ENCODE peak calls at places on chromosomes 5 and 9, in eight cellular contexts. One of them, this sample, is unnamed.

GRCh38 chr5:37637165-37637845 is 202.5 kb downstream of the GDNF start:
- DNase-seq in endothelial cell: no peak
- DNase-seq in kidney glomerular epithelial cell: no peak
- DNase-seq in GM10248: no peak
- DNase-seq in NCI-H2029: no peak
- DNase-seq in activated naive CD4-positive, alpha-beta T cell: no peak
- DNase-seq in HEK293T: no peak
- DNase-seq in HuH-7: no peak
- DNase-seq in this sample: no peak

GRCh38 chr9:12884736-12885395 is 110.0 kb downstream of the LURAP1L start:
- DNase-seq in endothelial cell: no peak
- DNase-seq in kidney glomerular epithelial cell: peak; percentile 86
- DNase-seq in GM10248: no peak
- DNase-seq in NCI-H2029: no peak
- DNase-seq in activated naive CD4-positive, alpha-beta T cell: no peak
- DNase-seq in HEK293T: peak; percentile 10
- DNase-seq in HuH-7: no peak
- DNase-seq in this sample: no peak

GRCh38 chr9:132942541-132943182 is 1.8 kb downstream of the TSC1 start:
- DNase-seq in endothelial cell: no peak
- DNase-seq in kidney glomerular epithelial cell: no peak
- DNase-seq in GM10248: no peak
- DNase-seq in NCI-H2029: no peak
- DNase-seq in activated naive CD4-positive, alpha-beta T cell: no peak
- DNase-seq in HEK293T: no peak
- DNase-seq in HuH-7: no peak
- DNase-seq in this sample: no peak

GRCh38 chr5:150162142-150162513 is 4.5 kb upstream of the CDX1 start:
- DNase-seq in endothelial cell: no peak
- DNase-seq in kidney glomerular epithelial cell: no peak
- DNase-seq in GM10248: no peak
- DNase-seq in NCI-H2029: no peak
- DNase-seq in activated naive CD4-positive, alpha-beta T cell: no peak
- DNase-seq in HEK293T: peak; percentile 27
- DNase-seq in HuH-7: peak; percentile 84
- DNase-seq in this sample: peak; percentile 65

GRCh38 chr9:121744687-121745395 is 93.4 kb downstream of the DAB2IP start:
- DNase-seq in endothelial cell: no peak
- DNase-seq in kidney glomerular epithelial cell: peak; percentile 35
- DNase-seq in GM10248: no peak
- DNase-seq in NCI-H2029: no peak
- DNase-seq in activated naive CD4-positive, alpha-beta T cell: no peak
- DNase-seq in HEK293T: no peak
- DNase-seq in HuH-7: no peak
- DNase-seq in this sample: no peak

GRCh38 chr5:180821538-180821937 is 18.9 kb upstream of the MGAT1 start:
- DNase-seq in endothelial cell: no peak
- DNase-seq in kidney glomerular epithelial cell: no peak
- DNase-seq in GM10248: no peak
- DNase-seq in NCI-H2029: no peak
- DNase-seq in activated naive CD4-positive, alpha-beta T cell: no peak
- DNase-seq in HEK293T: no peak
- DNase-seq in HuH-7: no peak
- DNase-seq in this sample: no peak

GRCh38 chr5:4081466-4081865 is 485.8 kb downstream of the IRX1 start:
- DNase-seq in endothelial cell: no peak
- DNase-seq in kidney glomerular epithelial cell: no peak
- DNase-seq in GM10248: no peak
- DNase-seq in NCI-H2029: no peak
- DNase-seq in activated naive CD4-positive, alpha-beta T cell: no peak
- DNase-seq in HEK293T: no peak
- DNase-seq in HuH-7: no peak
- DNase-seq in this sample: no peak

GRCh38 chr5:119078870-119079269 is 8.0 kb downstream of the DMXL1 start:
- DNase-seq in endothelial cell: no peak
- DNase-seq in kidney glomerular epithelial cell: no peak
- DNase-seq in GM10248: no peak
- DNase-seq in NCI-H2029: no peak
- DNase-seq in activated naive CD4-positive, alpha-beta T cell: no peak
- DNase-seq in HEK293T: no peak
- DNase-seq in HuH-7: no peak
- DNase-seq in this sample: no peak

GRCh38 chr9:101764455-101764854 is 26.0 kb upstream of the GRIN3A start:
- DNase-seq in endothelial cell: no peak
- DNase-seq in kidney glomerular epithelial cell: no peak
- DNase-seq in GM10248: no peak
- DNase-seq in NCI-H2029: no peak
- DNase-seq in activated naive CD4-positive, alpha-beta T cell: no peak
- DNase-seq in HEK293T: no peak
- DNase-seq in HuH-7: no peak
- DNase-seq in this sample: no peak

GRCh38 chr9:27176971-27177370 is 67.9 kb downstream of the TEK start:
- DNase-seq in endothelial cell: no peak
- DNase-seq in kidney glomerular epithelial cell: no peak
- DNase-seq in GM10248: no peak
- DNase-seq in NCI-H2029: peak; percentile 53
- DNase-seq in activated naive CD4-positive, alpha-beta T cell: no peak
- DNase-seq in HEK293T: no peak
- DNase-seq in HuH-7: no peak
- DNase-seq in this sample: no peak

GRCh38 chr5:89213584-89213983 is 330.6 kb upstream of the MEF2C start:
- DNase-seq in endothelial cell: no peak
- DNase-seq in kidney glomerular epithelial cell: peak; percentile 45
- DNase-seq in GM10248: no peak
- DNase-seq in NCI-H2029: peak; percentile 5
- DNase-seq in activated naive CD4-positive, alpha-beta T cell: no peak
- DNase-seq in HEK293T: no peak
- DNase-seq in HuH-7: no peak
- DNase-seq in this sample: no peak

GRCh38 chr5:136639616-136640015 is 274.3 kb upstream of the TRPC7 start:
- DNase-seq in endothelial cell: no peak
- DNase-seq in kidney glomerular epithelial cell: no peak
- DNase-seq in GM10248: no peak
- DNase-seq in NCI-H2029: no peak
- DNase-seq in activated naive CD4-positive, alpha-beta T cell: no peak
- DNase-seq in HEK293T: no peak
- DNase-seq in HuH-7: no peak
- DNase-seq in this sample: no peak

GRCh38 chr9:129665008-129665771 is at the start of gene PRRX2:
- DNase-seq in endothelial cell: peak; percentile 51
- DNase-seq in kidney glomerular epithelial cell: no peak
- DNase-seq in GM10248: no peak
- DNase-seq in NCI-H2029: no peak
- DNase-seq in activated naive CD4-positive, alpha-beta T cell: no peak
- DNase-seq in HEK293T: no peak
- DNase-seq in HuH-7: peak; percentile 66
- DNase-seq in this sample: no peak

GRCh38 chr9:78778314-78778713 is 481.4 kb downstream of the PSAT1 start:
- DNase-seq in endothelial cell: no peak
- DNase-seq in kidney glomerular epithelial cell: no peak
- DNase-seq in GM10248: no peak
- DNase-seq in NCI-H2029: no peak
- DNase-seq in activated naive CD4-positive, alpha-beta T cell: no peak
- DNase-seq in HEK293T: no peak
- DNase-seq in HuH-7: no peak
- DNase-seq in this sample: no peak

GRCh38 chr9:70398145-70398556 is 16.3 kb downstream of the KLF9 start:
- DNase-seq in endothelial cell: no peak
- DNase-seq in kidney glomerular epithelial cell: no peak
- DNase-seq in GM10248: peak; percentile 53
- DNase-seq in NCI-H2029: no peak
- DNase-seq in activated naive CD4-positive, alpha-beta T cell: no peak
- DNase-seq in HEK293T: no peak
- DNase-seq in HuH-7: no peak
- DNase-seq in this sample: no peak

GRCh38 chr5:6721442-6721841 is 8.2 kb downstream of the TENT4A start:
- DNase-seq in endothelial cell: no peak
- DNase-seq in kidney glomerular epithelial cell: no peak
- DNase-seq in GM10248: no peak
- DNase-seq in NCI-H2029: no peak
- DNase-seq in activated naive CD4-positive, alpha-beta T cell: no peak
- DNase-seq in HEK293T: no peak
- DNase-seq in HuH-7: no peak
- DNase-seq in this sample: no peak

GRCh38 chr5:55603947-55604346 is 69.2 kb upstream of the PLPP1 start:
- DNase-seq in endothelial cell: no peak
- DNase-seq in kidney glomerular epithelial cell: no peak
- DNase-seq in GM10248: no peak
- DNase-seq in NCI-H2029: no peak
- DNase-seq in activated naive CD4-positive, alpha-beta T cell: no peak
- DNase-seq in HEK293T: no peak
- DNase-seq in HuH-7: no peak
- DNase-seq in this sample: no peak

GRCh38 chr5:74895906-74896305 is 29.7 kb upstream of the FAM169A start:
- DNase-seq in endothelial cell: no peak
- DNase-seq in kidney glomerular epithelial cell: peak; percentile 97
- DNase-seq in GM10248: no peak
- DNase-seq in NCI-H2029: peak; percentile 81
- DNase-seq in activated naive CD4-positive, alpha-beta T cell: no peak
- DNase-seq in HEK293T: no peak
- DNase-seq in HuH-7: no peak
- DNase-seq in this sample: no peak

GRCh38 chr9:2181794-2182193 is 166.6 kb downstream of the SMARCA2 start:
- DNase-seq in endothelial cell: peak; percentile 71
- DNase-seq in kidney glomerular epithelial cell: no peak
- DNase-seq in GM10248: no peak
- DNase-seq in NCI-H2029: no peak
- DNase-seq in activated naive CD4-positive, alpha-beta T cell: no peak
- DNase-seq in HEK293T: peak; percentile 20
- DNase-seq in HuH-7: peak; percentile 8
- DNase-seq in this sample: no peak

GRCh38 chr9:4604678-4605095 is 57.4 kb upstream of the PLPP6 start:
- DNase-seq in endothelial cell: peak; percentile 70
- DNase-seq in kidney glomerular epithelial cell: peak; percentile 40
- DNase-seq in GM10248: peak; percentile 70
- DNase-seq in NCI-H2029: peak; percentile 24
- DNase-seq in activated naive CD4-positive, alpha-beta T cell: no peak
- DNase-seq in HEK293T: peak; percentile 30
- DNase-seq in HuH-7: peak; percentile 39
- DNase-seq in this sample: peak; percentile 73

GRCh38 chr5:54311178-54311811 is 922 bp upstream of the ARL15 start:
- DNase-seq in endothelial cell: no peak
- DNase-seq in kidney glomerular epithelial cell: no peak
- DNase-seq in GM10248: no peak
- DNase-seq in NCI-H2029: no peak
- DNase-seq in activated naive CD4-positive, alpha-beta T cell: no peak
- DNase-seq in HEK293T: peak; percentile 10
- DNase-seq in HuH-7: no peak
- DNase-seq in this sample: no peak

GRCh38 chr9:90003046-90003355 is 398.2 kb downstream of the GADD45G start:
- DNase-seq in endothelial cell: no peak
- DNase-seq in kidney glomerular epithelial cell: no peak
- DNase-seq in GM10248: no peak
- DNase-seq in NCI-H2029: no peak
- DNase-seq in activated naive CD4-positive, alpha-beta T cell: no peak
- DNase-seq in HEK293T: no peak
- DNase-seq in HuH-7: no peak
- DNase-seq in this sample: no peak

GRCh38 chr5:80487829-80488708 is at the start of gene FAM151B:
- DNase-seq in endothelial cell: peak; percentile 86
- DNase-seq in kidney glomerular epithelial cell: peak; percentile 91
- DNase-seq in GM10248: peak; percentile 76
- DNase-seq in NCI-H2029: peak; percentile 95
- DNase-seq in activated naive CD4-positive, alpha-beta T cell: peak; percentile 33
- DNase-seq in HEK293T: peak; percentile 87
- DNase-seq in HuH-7: peak; percentile 32
- DNase-seq in this sample: peak; percentile 95

GRCh38 chr9:33818832-33819500 is 2.0 kb downstream of the UBE2R2 start:
- DNase-seq in endothelial cell: no peak
- DNase-seq in kidney glomerular epithelial cell: peak; percentile 40
- DNase-seq in GM10248: no peak
- DNase-seq in NCI-H2029: no peak
- DNase-seq in activated naive CD4-positive, alpha-beta T cell: no peak
- DNase-seq in HEK293T: no peak
- DNase-seq in HuH-7: no peak
- DNase-seq in this sample: no peak

GRCh38 chr9:26723486-26723885 is 169.1 kb downstream of the CAAP1 start:
- DNase-seq in endothelial cell: peak; percentile 80
- DNase-seq in kidney glomerular epithelial cell: no peak
- DNase-seq in GM10248: peak; percentile 24
- DNase-seq in NCI-H2029: no peak
- DNase-seq in activated naive CD4-positive, alpha-beta T cell: no peak
- DNase-seq in HEK293T: peak; percentile 81
- DNase-seq in HuH-7: peak; percentile 24
- DNase-seq in this sample: no peak

This sample was measured in Caco-2.